ENCODE peak calls at places on chromosome 22, in nine cellular contexts. One of them, this sample, is unnamed.

GRCh38 chr22:29907753-29908515 is 25.0 kb downstream of the MTMR3 start:
- DNase-seq in GM23248: peak; percentile 83
- DNase-seq in kidney: no peak
- DNase-seq in mammary epithelial cell: peak; percentile 94
- DNase-seq in lower lobe of right lung: peak; percentile 82
- DNase-seq in CD8-positive, alpha-beta memory T cell: no peak
- DNase-seq in IMR-90: peak; percentile 99
- DNase-seq in CD4-positive, CD25-positive, alpha-beta regulatory T cell: no peak
- DNase-seq in cardiac muscle cell: peak; percentile 93
- DNase-seq in this sample: no peak

GRCh38 chr22:29225422-29226090 is 19.9 kb downstream of the EMID1 start:
- DNase-seq in GM23248: peak; percentile 69
- DNase-seq in kidney: peak; percentile 95
- DNase-seq in lower lobe of right lung: no peak
- DNase-seq in cardiac muscle cell: peak; percentile 23
- DNase-seq in mammary epithelial cell: no peak
- DNase-seq in IMR-90: peak; percentile 42
- DNase-seq in CD8-positive, alpha-beta memory T cell: no peak
- DNase-seq in CD4-positive, CD25-positive, alpha-beta regulatory T cell: no peak
- DNase-seq in this sample: no peak

GRCh38 chr22:42033263-42034181 is 34.9 kb downstream of the WBP2NL start:
- DNase-seq in mammary epithelial cell: no peak
- DNase-seq in lower lobe of right lung: no peak
- DNase-seq in kidney: no peak
- DNase-seq in CD4-positive, CD25-positive, alpha-beta regulatory T cell: no peak
- DNase-seq in GM23248: no peak
- DNase-seq in IMR-90: no peak
- DNase-seq in CD8-positive, alpha-beta memory T cell: no peak
- DNase-seq in cardiac muscle cell: no peak
- DNase-seq in this sample: no peak

GRCh38 chr22:29635734-29636357 is 32.4 kb downstream of the NF2 start:
- DNase-seq in cardiac muscle cell: peak; percentile 74
- DNase-seq in IMR-90: peak; percentile 73
- DNase-seq in mammary epithelial cell: peak; percentile 39
- DNase-seq in GM23248: peak; percentile 77
- DNase-seq in CD8-positive, alpha-beta memory T cell: no peak
- DNase-seq in CD4-positive, CD25-positive, alpha-beta regulatory T cell: peak; percentile 60
- DNase-seq in kidney: no peak
- DNase-seq in lower lobe of right lung: no peak
- DNase-seq in this sample: no peak

GRCh38 chr22:29587938-29588699 is 7.2 kb upstream of the NIPSNAP1 start:
- DNase-seq in cardiac muscle cell: peak; percentile 78
- DNase-seq in CD8-positive, alpha-beta memory T cell: no peak
- DNase-seq in mammary epithelial cell: peak; percentile 90
- DNase-seq in IMR-90: peak; percentile 92
- DNase-seq in GM23248: peak; percentile 95
- DNase-seq in kidney: no peak
- DNase-seq in CD4-positive, CD25-positive, alpha-beta regulatory T cell: no peak
- DNase-seq in lower lobe of right lung: no peak
- DNase-seq in this sample: no peak

GRCh38 chr22:49827307-49827852 is 293 bp downstream of the BRD1 start:
- DNase-seq in kidney: no peak
- DNase-seq in cardiac muscle cell: peak; percentile 38
- DNase-seq in lower lobe of right lung: no peak
- DNase-seq in IMR-90: no peak
- DNase-seq in CD8-positive, alpha-beta memory T cell: no peak
- DNase-seq in mammary epithelial cell: no peak
- DNase-seq in GM23248: peak; percentile 69
- DNase-seq in CD4-positive, CD25-positive, alpha-beta regulatory T cell: no peak
- DNase-seq in this sample: no peak

GRCh38 chr22:29343313-29343805 is 27.9 kb upstream of the RASL10A start:
- DNase-seq in mammary epithelial cell: no peak
- DNase-seq in IMR-90: peak; percentile 40
- DNase-seq in CD4-positive, CD25-positive, alpha-beta regulatory T cell: no peak
- DNase-seq in kidney: no peak
- DNase-seq in GM23248: peak; percentile 29
- DNase-seq in lower lobe of right lung: peak; percentile 75
- DNase-seq in CD8-positive, alpha-beta memory T cell: no peak
- DNase-seq in cardiac muscle cell: peak; percentile 29
- DNase-seq in this sample: no peak

GRCh38 chr22:28538922-28539321 is 140.7 kb downstream of the TTC28 start:
- DNase-seq in mammary epithelial cell: no peak
- DNase-seq in CD8-positive, alpha-beta memory T cell: no peak
- DNase-seq in cardiac muscle cell: no peak
- DNase-seq in lower lobe of right lung: no peak
- DNase-seq in GM23248: no peak
- DNase-seq in CD4-positive, CD25-positive, alpha-beta regulatory T cell: no peak
- DNase-seq in kidney: no peak
- DNase-seq in IMR-90: no peak
- DNase-seq in this sample: no peak

GRCh38 chr22:35218079-35218478 is 39.2 kb upstream of the HMGXB4 start:
- DNase-seq in CD8-positive, alpha-beta memory T cell: no peak
- DNase-seq in kidney: no peak
- DNase-seq in GM23248: peak; percentile 9
- DNase-seq in CD4-positive, CD25-positive, alpha-beta regulatory T cell: no peak
- DNase-seq in lower lobe of right lung: no peak
- DNase-seq in IMR-90: peak; percentile 8
- DNase-seq in mammary epithelial cell: peak; percentile 42
- DNase-seq in cardiac muscle cell: no peak
- DNase-seq in this sample: no peak

GRCh38 chr22:41350087-41350486 is 31.7 kb upstream of the TEF start:
- DNase-seq in CD4-positive, CD25-positive, alpha-beta regulatory T cell: no peak
- DNase-seq in kidney: no peak
- DNase-seq in mammary epithelial cell: no peak
- DNase-seq in IMR-90: no peak
- DNase-seq in CD8-positive, alpha-beta memory T cell: no peak
- DNase-seq in lower lobe of right lung: no peak
- DNase-seq in cardiac muscle cell: no peak
- DNase-seq in GM23248: peak; percentile 12
- DNase-seq in this sample: no peak

GRCh38 chr22:45226681-45227186 is 14.0 kb downstream of the KIAA0930 start:
- DNase-seq in lower lobe of right lung: peak; percentile 85
- DNase-seq in CD4-positive, CD25-positive, alpha-beta regulatory T cell: no peak
- DNase-seq in IMR-90: no peak
- DNase-seq in CD8-positive, alpha-beta memory T cell: no peak
- DNase-seq in kidney: peak; percentile 77
- DNase-seq in mammary epithelial cell: peak; percentile 64
- DNase-seq in GM23248: peak; percentile 66
- DNase-seq in cardiac muscle cell: peak; percentile 43
- DNase-seq in this sample: no peak
- H3K27ac ChIP-seq in lower lobe of right lung: peak overlapping the region; percentile 18
- H3K27ac ChIP-seq in CD4-positive, CD25-positive, alpha-beta regulatory T cell: no peak overlapping the region
- H3K27ac ChIP-seq in IMR-90: no peak overlapping the region
- H3K27ac ChIP-seq in CD8-positive, alpha-beta memory T cell: no peak overlapping the region
- H3K27ac ChIP-seq in kidney: no peak overlapping the region
- H3K27ac ChIP-seq in mammary epithelial cell: peak overlapping the region; percentile 11
- H3K27ac ChIP-seq in GM23248: peak overlapping the region; percentile 28
- H3K27ac ChIP-seq in cardiac muscle cell: no peak overlapping the region
- H3K27ac ChIP-seq in this sample: no peak overlapping the region

GRCh38 chr22:26474687-26475086 is 8.9 kb downstream of the HPS4 start:
- DNase-seq in mammary epithelial cell: peak; percentile 52
- DNase-seq in GM23248: peak; percentile 21
- DNase-seq in cardiac muscle cell: no peak
- DNase-seq in IMR-90: no peak
- DNase-seq in kidney: no peak
- DNase-seq in CD4-positive, CD25-positive, alpha-beta regulatory T cell: no peak
- DNase-seq in CD8-positive, alpha-beta memory T cell: no peak
- DNase-seq in lower lobe of right lung: no peak
- DNase-seq in this sample: no peak
- H3K36me3 ChIP-seq in mammary epithelial cell: peaks cover 12% of the 10 kb centered on the region
- H3K36me3 ChIP-seq in GM23248: peaks cover 5% of the 10 kb centered on the region
- H3K36me3 ChIP-seq in cardiac muscle cell: peaks cover 46% of the 10 kb centered on the region
- H3K36me3 ChIP-seq in IMR-90: peaks cover 32% of the 10 kb centered on the region
- H3K36me3 ChIP-seq in kidney: peaks cover 38% of the 10 kb centered on the region
- H3K36me3 ChIP-seq in CD4-positive, CD25-positive, alpha-beta regulatory T cell: peaks cover 74% of the 10 kb centered on the region
- H3K36me3 ChIP-seq in CD8-positive, alpha-beta memory T cell: peaks cover 53% of the 10 kb centered on the region
- H3K36me3 ChIP-seq in lower lobe of right lung: peaks cover 81% of the 10 kb centered on the region
- H3K36me3 ChIP-seq in this sample: peaks cover 53% of the 10 kb centered on the region

GRCh38 chr22:33402325-33402724 is 344.1 kb upstream of the SYN3 start:
- DNase-seq in mammary epithelial cell: no peak
- DNase-seq in GM23248: no peak
- DNase-seq in cardiac muscle cell: no peak
- DNase-seq in lower lobe of right lung: no peak
- DNase-seq in kidney: no peak
- DNase-seq in CD8-positive, alpha-beta memory T cell: no peak
- DNase-seq in IMR-90: no peak
- DNase-seq in CD4-positive, CD25-positive, alpha-beta regulatory T cell: no peak
- DNase-seq in this sample: no peak

GRCh38 chr22:33400891-33401290 is 342.7 kb upstream of the SYN3 start:
- DNase-seq in kidney: no peak
- DNase-seq in IMR-90: no peak
- DNase-seq in mammary epithelial cell: no peak
- DNase-seq in cardiac muscle cell: no peak
- DNase-seq in CD4-positive, CD25-positive, alpha-beta regulatory T cell: no peak
- DNase-seq in lower lobe of right lung: no peak
- DNase-seq in GM23248: no peak
- DNase-seq in CD8-positive, alpha-beta memory T cell: no peak
- DNase-seq in this sample: no peak

GRCh38 chr22:33400061-33400840 is 342.1 kb upstream of the SYN3 start:
- DNase-seq in CD8-positive, alpha-beta memory T cell: no peak
- DNase-seq in CD4-positive, CD25-positive, alpha-beta regulatory T cell: no peak
- DNase-seq in lower lobe of right lung: no peak
- DNase-seq in mammary epithelial cell: no peak
- DNase-seq in IMR-90: no peak
- DNase-seq in cardiac muscle cell: no peak
- DNase-seq in GM23248: no peak
- DNase-seq in kidney: no peak
- DNase-seq in this sample: no peak

GRCh38 chr22:33404723-33405122 is 346.5 kb upstream of the SYN3 start:
- DNase-seq in cardiac muscle cell: no peak
- DNase-seq in GM23248: no peak
- DNase-seq in IMR-90: no peak
- DNase-seq in kidney: no peak
- DNase-seq in CD8-positive, alpha-beta memory T cell: no peak
- DNase-seq in CD4-positive, CD25-positive, alpha-beta regulatory T cell: no peak
- DNase-seq in mammary epithelial cell: no peak
- DNase-seq in lower lobe of right lung: no peak
- DNase-seq in this sample: no peak

DNA sequence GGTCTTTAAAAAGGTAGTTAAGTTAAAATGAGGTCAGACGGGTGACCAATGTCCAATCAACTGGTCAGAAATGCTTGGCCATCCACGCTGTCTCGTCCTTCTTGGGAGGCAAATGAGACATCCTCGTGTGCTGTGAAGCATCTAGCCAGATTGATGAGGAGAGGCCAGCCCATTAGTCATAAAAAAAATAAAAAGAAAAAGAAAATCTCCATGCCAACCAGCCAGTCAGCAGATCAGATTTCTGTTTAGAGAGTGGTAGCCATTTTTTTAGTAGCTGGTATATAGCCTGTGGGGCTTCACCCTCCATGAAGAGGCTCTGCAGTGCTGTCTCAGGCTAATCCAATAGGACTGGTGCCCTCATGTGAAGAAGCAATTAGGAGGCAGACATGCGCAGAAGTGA is 343.1 kb upstream of the SYN3 start:
- DNase-seq in IMR-90: peak; percentile 75
- DNase-seq in kidney: no peak
- DNase-seq in lower lobe of right lung: no peak
- DNase-seq in GM23248: peak; percentile 71
- DNase-seq in CD4-positive, CD25-positive, alpha-beta regulatory T cell: no peak
- DNase-seq in CD8-positive, alpha-beta memory T cell: no peak
- DNase-seq in mammary epithelial cell: peak; percentile 17
- DNase-seq in cardiac muscle cell: no peak
- DNase-seq in this sample: no peak
- H3K27ac ChIP-seq in IMR-90: no peak overlapping the region
- H3K27ac ChIP-seq in kidney: no peak overlapping the region
- H3K27ac ChIP-seq in lower lobe of right lung: no peak overlapping the region
- H3K27ac ChIP-seq in GM23248: no peak overlapping the region
- H3K27ac ChIP-seq in CD4-positive, CD25-positive, alpha-beta regulatory T cell: no peak overlapping the region
- H3K27ac ChIP-seq in CD8-positive, alpha-beta memory T cell: no peak overlapping the region
- H3K27ac ChIP-seq in mammary epithelial cell: no peak overlapping the region
- H3K27ac ChIP-seq in cardiac muscle cell: no peak overlapping the region
- H3K27ac ChIP-seq in this sample: no peak overlapping the region

GRCh38 chr22:23262474-23263332 is 82.4 kb downstream of the BCR start:
- DNase-seq in cardiac muscle cell: no peak
- DNase-seq in IMR-90: no peak
- DNase-seq in CD8-positive, alpha-beta memory T cell: no peak
- DNase-seq in kidney: no peak
- DNase-seq in GM23248: no peak
- DNase-seq in CD4-positive, CD25-positive, alpha-beta regulatory T cell: no peak
- DNase-seq in lower lobe of right lung: no peak
- DNase-seq in mammary epithelial cell: no peak
- DNase-seq in this sample: no peak

GRCh38 chr22:23260645-23261581 is 80.6 kb downstream of the BCR start:
- DNase-seq in cardiac muscle cell: no peak
- DNase-seq in CD8-positive, alpha-beta memory T cell: no peak
- DNase-seq in IMR-90: no peak
- DNase-seq in lower lobe of right lung: no peak
- DNase-seq in kidney: no peak
- DNase-seq in CD4-positive, CD25-positive, alpha-beta regulatory T cell: no peak
- DNase-seq in mammary epithelial cell: no peak
- DNase-seq in GM23248: no peak
- DNase-seq in this sample: no peak

GRCh38 chr22:23263651-23264555 is 83.6 kb downstream of the BCR start:
- DNase-seq in lower lobe of right lung: no peak
- DNase-seq in IMR-90: no peak
- DNase-seq in GM23248: no peak
- DNase-seq in kidney: peak; percentile 86
- DNase-seq in cardiac muscle cell: no peak
- DNase-seq in CD4-positive, CD25-positive, alpha-beta regulatory T cell: peak; percentile 42
- DNase-seq in CD8-positive, alpha-beta memory T cell: peak; percentile 63
- DNase-seq in mammary epithelial cell: peak; percentile 69
- DNase-seq in this sample: peak; percentile 27

GRCh38 chr22:23259916-23260644 is 79.8 kb downstream of the BCR start:
- DNase-seq in kidney: no peak
- DNase-seq in cardiac muscle cell: no peak
- DNase-seq in IMR-90: no peak
- DNase-seq in lower lobe of right lung: no peak
- DNase-seq in CD4-positive, CD25-positive, alpha-beta regulatory T cell: no peak
- DNase-seq in CD8-positive, alpha-beta memory T cell: no peak
- DNase-seq in GM23248: no peak
- DNase-seq in mammary epithelial cell: no peak
- DNase-seq in this sample: no peak

DNA sequence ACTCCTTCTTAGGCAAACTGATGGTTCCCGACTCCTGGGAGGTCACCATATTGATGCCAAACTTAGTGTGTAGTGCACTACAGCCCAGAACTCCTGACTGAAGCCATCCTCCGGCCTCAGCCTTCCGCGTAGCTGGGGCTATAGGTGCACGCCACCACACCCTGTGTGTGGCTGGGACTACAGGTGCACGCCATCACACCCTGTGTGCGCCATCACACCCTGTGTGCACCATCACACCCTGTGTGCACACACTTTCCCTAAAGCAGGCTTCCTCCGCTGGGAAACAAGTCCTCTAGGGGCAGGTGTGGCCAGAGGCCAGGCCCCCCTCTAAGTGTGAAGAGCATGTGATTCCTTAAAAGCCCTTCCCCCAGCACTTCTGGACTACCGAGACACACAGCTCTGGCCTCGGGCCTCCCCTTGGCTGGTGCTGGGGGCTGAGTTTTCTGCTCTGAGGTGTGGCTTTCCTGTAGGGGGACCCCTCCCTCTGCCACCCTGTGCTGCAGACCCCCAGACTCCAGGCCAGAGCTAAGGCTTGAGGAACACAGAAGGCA is 81.7 kb downstream of the BCR start:
- DNase-seq in cardiac muscle cell: no peak
- DNase-seq in CD8-positive, alpha-beta memory T cell: no peak
- DNase-seq in GM23248: no peak
- DNase-seq in IMR-90: no peak
- DNase-seq in kidney: no peak
- DNase-seq in mammary epithelial cell: no peak
- DNase-seq in lower lobe of right lung: no peak
- DNase-seq in CD4-positive, CD25-positive, alpha-beta regulatory T cell: no peak
- DNase-seq in this sample: no peak
- H3K36me3 ChIP-seq in cardiac muscle cell: peaks cover 7% of the 10 kb centered on the region
- H3K36me3 ChIP-seq in CD8-positive, alpha-beta memory T cell: peaks cover 18% of the 10 kb centered on the region
- H3K36me3 ChIP-seq in GM23248: no peaks in the 10 kb centered on the region
- H3K36me3 ChIP-seq in IMR-90: peaks cover 34% of the 10 kb centered on the region
- H3K36me3 ChIP-seq in kidney: peaks cover 15% of the 10 kb centered on the region
- H3K36me3 ChIP-seq in mammary epithelial cell: peaks cover 2% of the 10 kb centered on the region
- H3K36me3 ChIP-seq in lower lobe of right lung: peaks cover 68% of the 10 kb centered on the region
- H3K36me3 ChIP-seq in CD4-positive, CD25-positive, alpha-beta regulatory T cell: peaks cover 36% of the 10 kb centered on the region
- H3K36me3 ChIP-seq in this sample: peaks cover 65% of the 10 kb centered on the region

GRCh38 chr22:22031183-22031560 is 48.6 kb upstream of the TOP3B start:
- DNase-seq in CD8-positive, alpha-beta memory T cell: no peak
- DNase-seq in lower lobe of right lung: no peak
- DNase-seq in IMR-90: no peak
- DNase-seq in CD4-positive, CD25-positive, alpha-beta regulatory T cell: no peak
- DNase-seq in mammary epithelial cell: no peak
- DNase-seq in kidney: no peak
- DNase-seq in GM23248: no peak
- DNase-seq in cardiac muscle cell: no peak
- DNase-seq in this sample: no peak
- H3K27ac ChIP-seq in CD8-positive, alpha-beta memory T cell: no peak overlapping the region
- H3K27ac ChIP-seq in lower lobe of right lung: no peak overlapping the region
- H3K27ac ChIP-seq in IMR-90: no peak overlapping the region
- H3K27ac ChIP-seq in CD4-positive, CD25-positive, alpha-beta regulatory T cell: no peak overlapping the region
- H3K27ac ChIP-seq in mammary epithelial cell: no peak overlapping the region
- H3K27ac ChIP-seq in kidney: no peak overlapping the region
- H3K27ac ChIP-seq in GM23248: no peak overlapping the region
- H3K27ac ChIP-seq in cardiac muscle cell: no peak overlapping the region
- H3K27ac ChIP-seq in this sample: no peak overlapping the region

This sample was measured in effector memory CD4-positive, alpha-beta T cell.